ENCODE peak calls at places on chromosome 2, in four cellular contexts. P, N, U and V are unnamed samples.

GRCh38 chr2:181836583-181836982 is 54.9 kb upstream of the ITPRID2 start:
- DNase-seq in U (no peak), N (peak), P (no peak), V (no peak)

GRCh38 chr2:11123001-11123809 is 32.1 kb upstream of the SLC66A3 start:
- DNase-seq in U (no peak), P (no peak), N (no peak), V (no peak)

GRCh38 chr2:96874099-96874831 is 4.4 kb upstream of the SEMA4C start:
- DNase-seq in U (no peak), N (peak), P (no peak), V (no peak)

GRCh38 chr2:174072857-174073256 is 107.7 kb upstream of the SP3 start:
- DNase-seq in N (no peak), P (no peak), U (no peak), V (no peak)

GRCh38 chr2:119315241-119315925 is 51.3 kb downstream of the C2orf76 start:
- DNase-seq in N (no peak), U (peak), P (no peak), V (no peak)

GRCh38 chr2:27776097-27776496 is 4.6 kb downstream of the MRPL33 start:
- DNase-seq in P (no peak), U (no peak), N (no peak), V (peak)

GRCh38 chr2:56680971-56681631 is 497.3 kb downstream of the CCDC85A start:
- DNase-seq in N (no peak), U (no peak), P (no peak), V (peak)

GRCh38 chr2:9333591-9334171 is 89.6 kb downstream of the ITGB1BP1 start:
- DNase-seq in N (no peak), U (peak), P (peak), V (peak)

GRCh38 chr2:240322231-240322955 is 113.1 kb upstream of the GPC1 start:
- DNase-seq in N (no peak), U (no peak), P (peak), V (peak)

GRCh38 chr2:5367321-5367720 is 324.9 kb upstream of the SOX11 start:
- DNase-seq in N (no peak), P (no peak), U (no peak), V (no peak)

GRCh38 chr2:239307921-239308620 is 92.7 kb downstream of the HDAC4 start:
- DNase-seq in P (no peak), N (no peak), U (no peak), V (no peak)

GRCh38 chr2:221370076-221370941 is 201.8 kb downstream of the EPHA4 start:
- DNase-seq in U (no peak), N (no peak), P (no peak), V (no peak)

GRCh38 chr2:169705927-169706326 is 11.7 kb downstream of the PHOSPHO2 start:
- DNase-seq in U (no peak), P (no peak), N (no peak), V (peak)

GRCh38 chr2:10392951-10393647 is 55.0 kb downstream of the ODC1 start:
- DNase-seq in P (peak), N (no peak), U (no peak), V (no peak)

GRCh38 chr2:29627366-29627765 is 294.0 kb downstream of the ALK start:
- DNase-seq in U (no peak), P (no peak), N (no peak), V (peak)

GRCh38 chr2:160584972-160585494 is 91.4 kb upstream of the RBMS1 start:
- DNase-seq in P (no peak), U (no peak), N (no peak), V (peak)

GRCh38 chr2:86027913-86028762 is 77.5 kb downstream of the POLR1A start:
- DNase-seq in P (no peak), N (no peak), U (no peak), V (no peak)

GRCh38 chr2:197571622-197572271 is 55.9 kb downstream of the MOB4 start:
- DNase-seq in P (no peak), N (no peak), U (peak), V (peak)

GRCh38 chr2:240215676-240216051 is 75.2 kb upstream of the OTOS start:
- DNase-seq in U (no peak), N (no peak), P (no peak), V (no peak)

GRCh38 chr2:99084256-99084655 is 57.3 kb upstream of the C2orf15 start:
- DNase-seq in U (no peak), P (no peak), N (no peak), V (no peak)

GRCh38 chr2:44770221-44771187 is 171.0 kb upstream of the SIX3 start:
- DNase-seq in U (no peak), P (peak), N (no peak), V (no peak)

GRCh38 chr2:241617431-241618154 is 19.4 kb downstream of the THAP4 start:
- DNase-seq in P (peak), U (no peak), N (peak), V (no peak)

GRCh38 chr2:109499549-109499948 is 114.2 kb downstream of the SEPTIN10 start:
- DNase-seq in N (no peak), U (no peak), P (peak), V (no peak)

GRCh38 chr2:217851191-217852020 is 151.4 kb downstream of the TNS1 start:
- DNase-seq in P (peak), U (no peak), N (no peak), V (peak)

GRCh38 chr2:43605079-43605655 is 9.3 kb upstream of the THADA start:
- DNase-seq in P (peak), U (peak), N (no peak), V (peak)

GRCh38 chr2:67221266-67221665 is 175.9 kb upstream of the ETAA1 start:
- DNase-seq in N (no peak), U (no peak), P (no peak), V (peak)

GRCh38 chr2:191013617-191013875 is 425 bp downstream of the STAT1 start:
- DNase-seq in U (no peak), N (no peak), P (no peak), V (no peak)

GRCh38 chr2:102619414-102620319 is at the start of gene SLC9A2:
- DNase-seq in N (no peak), P (peak), U (no peak), V (no peak)

GRCh38 chr2:69694894-69695849 is 46.8 kb upstream of the ANXA4 start:
- DNase-seq in U (peak), P (no peak), N (no peak), V (peak)

GRCh38 chr2:100321881-100322820 is at the start of gene LONRF2:
- DNase-seq in P (peak), U (no peak), N (no peak), V (no peak)

GRCh38 chr2:237304763-237305514 is 109.0 kb downstream of the COL6A3 start:
- DNase-seq in N (no peak), P (no peak), U (no peak), V (peak)

GRCh38 chr2:34261701-34262100 is 662.6 kb upstream of the FAM98A start:
- DNase-seq in U (no peak), N (no peak), P (no peak), V (no peak)

GRCh38 chr2:30288576-30288975 is 57.2 kb downstream of the LBH start:
- DNase-seq in P (no peak), N (no peak), U (no peak), V (no peak)

GRCh38 chr2:46839045-46839444 is 76.6 kb downstream of the MCFD2 start:
- DNase-seq in N (no peak), P (no peak), U (no peak), V (no peak)

GRCh38 chr2:225660262-225661091 is 261.0 kb downstream of the NYAP2 start:
- DNase-seq in N (peak), U (peak), P (peak), V (peak)

GRCh38 chr2:148549001-148549400 is 95.5 kb upstream of the EPC2 start:
- DNase-seq in N (no peak), P (no peak), U (no peak), V (no peak)
- TF ChIP-seq MXI1 in N (no peak), P (no peak), U (no peak), V (no peak)

DNA sequence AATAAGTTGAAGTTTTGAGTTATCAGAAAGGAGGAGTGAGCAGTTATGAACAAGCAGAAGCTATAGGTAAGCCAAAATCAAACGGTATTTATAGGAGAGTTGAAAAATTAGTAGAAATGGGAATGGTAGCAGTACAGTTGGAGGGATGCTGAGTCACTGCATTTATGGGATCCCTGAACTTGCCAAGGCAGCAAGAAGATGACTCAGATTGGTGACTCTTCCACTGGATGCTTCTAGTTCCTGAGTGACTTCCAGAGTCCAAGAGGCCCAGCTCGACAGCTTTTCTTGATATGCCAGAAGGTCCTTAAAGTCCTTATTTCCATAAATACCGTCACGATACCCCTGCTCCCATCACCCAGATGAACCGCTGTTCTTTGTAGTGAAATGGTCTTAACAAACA is 31.1 kb upstream of the ACTR3 start:
- DNase-seq in U (no peak), N (no peak), P (no peak), V (peak)
- TF ChIP-seq MXI1 in U (no peak), N (no peak), P (no peak), V (no peak)

DNA sequence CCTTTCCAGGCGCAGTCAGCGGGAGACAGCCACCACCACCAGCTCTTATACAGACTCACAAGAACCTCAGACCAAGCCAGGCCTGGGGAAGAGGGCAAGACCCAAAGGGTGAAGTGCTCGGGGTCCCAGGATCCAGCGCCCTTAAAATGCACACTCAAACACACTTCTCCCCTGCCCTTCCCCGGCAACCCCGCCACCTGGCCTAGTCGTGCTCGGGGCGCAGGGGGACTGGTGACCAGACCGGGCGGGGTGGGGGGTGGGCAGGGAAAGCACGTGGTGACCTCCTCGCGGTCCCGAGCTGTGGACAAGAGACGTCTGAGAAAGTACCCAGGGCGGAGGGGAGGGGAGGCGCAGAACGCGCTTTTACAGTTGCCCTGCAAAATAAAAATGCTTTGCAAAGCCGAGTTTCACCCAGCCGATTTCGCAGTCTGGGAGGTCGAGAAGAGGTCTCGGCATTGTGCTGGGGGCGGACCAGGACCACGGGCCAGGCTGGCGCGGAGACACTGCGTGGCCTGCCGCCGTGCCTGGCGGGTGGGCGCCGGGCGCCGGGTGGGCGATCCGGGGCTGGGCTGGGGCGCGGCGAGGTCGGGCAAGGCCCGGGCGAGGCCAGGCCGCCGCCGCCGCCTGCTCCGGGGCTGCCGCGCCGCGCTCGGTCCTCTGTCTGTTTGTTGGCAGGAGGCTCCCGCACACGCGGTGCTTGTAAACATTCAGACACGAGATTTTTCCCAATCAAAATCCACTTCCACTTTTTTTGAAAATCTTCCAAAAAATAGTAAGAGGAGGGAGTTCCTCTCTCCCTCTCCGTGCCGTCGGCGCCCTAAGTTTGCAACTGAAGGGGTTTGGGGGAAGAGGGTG is 2.0 kb downstream of the BCL11A start:
- DNase-seq in U (no peak), P (peak), N (no peak), V (no peak)
- TF ChIP-seq MXI1 in U (no peak), P (no peak), N (no peak), V (no peak)

GRCh38 chr2:62142054-62142453 is 53.9 kb upstream of the B3GNT2 start:
- DNase-seq in P (no peak), U (no peak), N (peak), V (no peak)

GRCh38 chr2:62133320-62133823 is 62.5 kb upstream of the B3GNT2 start:
- DNase-seq in U (no peak), P (no peak), N (no peak), V (no peak)

GRCh38 chr2:62137431-62137830 is 58.5 kb upstream of the B3GNT2 start:
- DNase-seq in N (no peak), U (no peak), P (no peak), V (peak)

GRCh38 chr2:62140785-62141740 is 54.9 kb upstream of the B3GNT2 start:
- DNase-seq in N (peak), P (no peak), U (no peak), V (no peak)

DNA sequence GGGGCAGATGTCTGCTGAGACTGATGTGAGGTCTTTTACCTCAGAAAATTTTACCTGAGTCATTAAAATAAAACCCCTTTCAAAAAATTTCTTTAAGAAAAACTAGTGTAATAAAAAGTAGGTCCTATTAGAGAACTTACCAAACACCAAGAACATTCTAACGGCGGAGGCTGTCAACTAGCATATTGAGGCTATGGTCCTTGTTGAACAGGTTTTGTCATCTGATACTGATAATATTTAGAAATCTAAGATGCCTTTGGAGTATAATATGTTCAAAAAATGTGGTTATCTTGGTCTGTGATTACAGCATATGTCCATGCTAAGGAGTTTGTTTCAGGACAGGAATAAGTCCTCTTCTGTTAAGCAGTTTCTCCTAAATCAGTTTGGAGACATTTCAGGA is 59.0 kb upstream of the B3GNT2 start:
- DNase-seq in U (no peak), P (no peak), N (no peak), V (no peak)
- TF ChIP-seq MXI1 in U (no peak), P (no peak), N (no peak), V (no peak)